ENCODE peak calls at places on chromosome 15, in nine cellular contexts. K is progenitor cell of endocrine pancreas, U is astrocyte of the spinal cord, R is OCI-LY7, Y is GOT3, F is GM12892, O is fibroblast of lung, S is Peyer's patch, X is NCI-H2029. L is an unnamed sample.

GRCh38 chr15:56608140-56608778 is 125.0 kb downstream of the ZNF280D start:
- DNase-seq in X (no peak), K (no peak), Y (no peak), R (peak), O (no peak), S (no peak), F (no peak), U (peak), L (no peak)

GRCh38 chr15:101088788-101089578 is 162.9 kb downstream of the CHSY1 start:
- DNase-seq in X (no peak), K (peak), O (peak), S (peak), R (peak), Y (peak), F (peak), U (peak), L (peak)

GRCh38 chr15:70248116-70249025 is 150.7 kb upstream of the TLE3 start:
- DNase-seq in Y (no peak), X (no peak), U (no peak), F (no peak), O (no peak), R (no peak), K (no peak), S (no peak), L (peak)

GRCh38 chr15:101325263-101326025 is 30.4 kb upstream of the SNRPA1 start:
- DNase-seq in Y (no peak), F (no peak), U (no peak), O (no peak), R (no peak), K (no peak), X (no peak), S (peak), L (no peak)

GRCh38 chr15:47484119-47484518 is 233.2 kb upstream of the SEMA6D start:
- DNase-seq in F (no peak), R (peak), X (no peak), S (no peak), U (peak), Y (no peak), K (no peak), O (peak), L (no peak)

GRCh38 chr15:49301562-49301961 is 121.5 kb upstream of the FGF7 start:
- DNase-seq in S (no peak), X (no peak), F (no peak), U (peak), Y (no peak), K (no peak), O (peak), R (no peak), L (no peak)

GRCh38 chr15:74036271-74037170 is 42.0 kb downstream of the PML start:
- DNase-seq in Y (no peak), R (peak), O (peak), U (peak), K (peak), F (no peak), X (no peak), S (peak), L (peak)

GRCh38 chr15:61339526-61339925 is 110.4 kb upstream of the RORA start:
- DNase-seq in Y (no peak), K (no peak), S (no peak), X (no peak), O (no peak), U (no peak), R (no peak), F (no peak), L (no peak)

GRCh38 chr15:43095708-43096347 is 10.0 kb downstream of the UBR1 start:
- DNase-seq in Y (no peak), S (no peak), U (peak), X (no peak), K (no peak), R (no peak), F (no peak), O (peak), L (no peak)

GRCh38 chr15:94503293-94503692 is 271.9 kb downstream of the MCTP2 start:
- DNase-seq in R (no peak), F (no peak), K (no peak), O (no peak), U (no peak), S (no peak), Y (no peak), X (no peak), L (no peak)

GRCh38 chr15:42608110-42608531 is 32.7 kb downstream of the STARD9 start:
- DNase-seq in U (no peak), S (peak), Y (no peak), X (no peak), K (no peak), R (peak), F (no peak), O (no peak), L (no peak)

GRCh38 chr15:50685976-50686467 is 575 bp downstream of the TRPM7 start:
- DNase-seq in F (peak), S (peak), X (peak), Y (peak), R (peak), U (peak), O (peak), K (peak), L (no peak)

GRCh38 chr15:45587861-45588170 is 637 bp downstream of the BLOC1S6 start:
- DNase-seq in F (no peak), X (peak), S (no peak), Y (no peak), K (no peak), R (no peak), U (no peak), O (no peak), L (no peak)

GRCh38 chr15:54365001-54365400 is 386.8 kb downstream of the UNC13C start:
- DNase-seq in U (no peak), F (no peak), X (no peak), Y (no peak), R (no peak), S (no peak), K (no peak), O (no peak), L (no peak)

L was measured in D721Med.